ENCODE peak calls at places on chromosome 15, in five cellular contexts. One of them, this sample, is unnamed.

GRCh38 chr15:77033417-77033728 is 37.5 kb downstream of the TSPAN3 start:
- DNase-seq in HepG2: no peak
- DNase-seq in NT2/D1: no peak
- DNase-seq in H1: peak; percentile 43
- DNase-seq in GM12878: no peak
- DNase-seq in this sample: no peak

GRCh38 chr15:96728591-96728990 is 398.1 kb downstream of the NR2F2 start:
- DNase-seq in HepG2: no peak
- DNase-seq in NT2/D1: no peak
- DNase-seq in H1: no peak
- DNase-seq in GM12878: no peak
- DNase-seq in this sample: no peak

GRCh38 chr15:44735482-44736260 is 657 bp upstream of the TRIM69 start:
- DNase-seq in HepG2: no peak
- DNase-seq in NT2/D1: no peak
- DNase-seq in H1: no peak
- DNase-seq in GM12878: no peak
- DNase-seq in this sample: no peak

GRCh38 chr15:90664650-90665287 is 52.4 kb upstream of the BLM start:
- DNase-seq in HepG2: peak; percentile 41
- DNase-seq in NT2/D1: no peak
- DNase-seq in H1: no peak
- DNase-seq in GM12878: no peak
- DNase-seq in this sample: no peak

GRCh38 chr15:42548258-42549051 is at the start of the genes HAUS2 and LRRC57:
- DNase-seq in HepG2: peak; percentile 77
- DNase-seq in NT2/D1: peak; percentile 68
- DNase-seq in H1: peak; percentile 98
- DNase-seq in GM12878: peak; percentile 55
- DNase-seq in this sample: peak; percentile 84

GRCh38 chr15:89028036-89028435 is 60.2 kb upstream of the ABHD2 start:
- DNase-seq in HepG2: no peak
- DNase-seq in NT2/D1: no peak
- DNase-seq in H1: no peak
- DNase-seq in GM12878: no peak
- DNase-seq in this sample: no peak

GRCh38 chr15:89143503-89144162 is 55.4 kb downstream of the ABHD2 start:
- DNase-seq in HepG2: no peak
- DNase-seq in NT2/D1: no peak
- DNase-seq in H1: no peak
- DNase-seq in GM12878: peak; percentile 21
- DNase-seq in this sample: no peak

GRCh38 chr15:78301813-78302212 is 2.4 kb upstream of the SKIC8 start:
- DNase-seq in HepG2: no peak
- DNase-seq in NT2/D1: no peak
- DNase-seq in H1: no peak
- DNase-seq in GM12878: no peak
- DNase-seq in this sample: no peak

GRCh38 chr15:90232941-90233700 is 620 bp downstream of the CIB1 start:
- DNase-seq in HepG2: peak; percentile 84
- DNase-seq in NT2/D1: peak; percentile 51
- DNase-seq in H1: peak; percentile 84
- DNase-seq in GM12878: no peak
- DNase-seq in this sample: peak; percentile 74

DNA sequence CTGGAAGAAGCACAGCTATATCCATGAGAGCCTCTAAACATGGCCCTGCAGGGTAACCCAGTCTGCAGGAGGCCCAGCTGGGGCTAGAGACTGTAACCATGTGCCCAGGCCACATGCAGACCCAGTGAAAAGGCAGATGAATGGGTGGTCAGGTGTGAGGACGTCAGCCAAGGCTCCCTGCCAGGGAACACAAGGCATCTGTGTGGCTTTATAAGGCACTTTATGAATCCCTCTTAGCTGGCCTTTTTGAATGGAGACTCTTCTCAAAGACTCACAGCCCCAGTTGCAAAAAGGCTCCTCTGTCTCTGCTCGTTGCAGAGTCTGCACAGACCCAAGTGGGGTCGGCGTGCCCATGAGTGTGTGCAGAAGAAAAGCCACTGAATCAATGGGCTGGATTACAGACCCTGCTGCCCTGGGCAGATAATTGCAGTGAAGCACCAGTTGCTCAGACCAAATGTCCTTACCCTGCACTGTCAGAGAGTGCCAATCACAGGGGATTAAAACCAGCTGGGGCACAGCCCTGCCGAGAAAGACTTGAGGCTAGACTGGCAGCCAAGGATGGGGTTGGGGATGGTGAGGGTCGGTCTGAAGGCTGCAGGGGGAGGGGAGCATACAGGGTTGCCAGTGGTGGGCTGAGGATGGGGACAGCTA is 154.2 kb downstream of the RAB11A start:
- DNase-seq in HepG2: no peak
- DNase-seq in NT2/D1: no peak
- DNase-seq in H1: no peak
- DNase-seq in GM12878: no peak
- DNase-seq in this sample: no peak
- TF ChIP-seq SUZ12 in HepG2: no peak
- TF ChIP-seq SUZ12 in NT2/D1: no peak
- TF ChIP-seq SUZ12 in H1: no peak
- TF ChIP-seq SUZ12 in GM12878: no peak
- TF ChIP-seq SUZ12 in this sample: no peak

GRCh38 chr15:72797834-72798233 is 14.3 kb upstream of the ADPGK start:
- DNase-seq in HepG2: peak; percentile 41
- DNase-seq in NT2/D1: no peak
- DNase-seq in H1: no peak
- DNase-seq in GM12878: no peak
- DNase-seq in this sample: no peak

GRCh38 chr15:72797338-72797689 is 13.8 kb upstream of the ADPGK start:
- DNase-seq in HepG2: no peak
- DNase-seq in NT2/D1: no peak
- DNase-seq in H1: no peak
- DNase-seq in GM12878: no peak
- DNase-seq in this sample: no peak

GRCh38 chr15:72796210-72796514 is 12.6 kb upstream of the ADPGK start:
- DNase-seq in HepG2: no peak
- DNase-seq in NT2/D1: no peak
- DNase-seq in H1: no peak
- DNase-seq in GM12878: no peak
- DNase-seq in this sample: no peak

GRCh38 chr15:72800819-72801481 is 17.4 kb upstream of the ADPGK start:
- DNase-seq in HepG2: no peak
- DNase-seq in NT2/D1: no peak
- DNase-seq in H1: no peak
- DNase-seq in GM12878: no peak
- DNase-seq in this sample: no peak

GRCh38 chr15:72796515-72797337 is 13.2 kb upstream of the ADPGK start:
- DNase-seq in HepG2: no peak
- DNase-seq in NT2/D1: no peak
- DNase-seq in H1: peak; percentile 70
- DNase-seq in GM12878: no peak
- DNase-seq in this sample: peak; percentile 82
- TF ChIP-seq SUZ12 in HepG2: no peak
- TF ChIP-seq SUZ12 in NT2/D1: no peak
- TF ChIP-seq SUZ12 in H1: no peak
- TF ChIP-seq SUZ12 in GM12878: no peak
- TF ChIP-seq SUZ12 in this sample: no peak

GRCh38 chr15:25464784-25465183 is 26.0 kb upstream of the UBE3A start:
- DNase-seq in HepG2: no peak
- DNase-seq in NT2/D1: no peak
- DNase-seq in H1: no peak
- DNase-seq in GM12878: no peak
- DNase-seq in this sample: no peak

GRCh38 chr15:25465835-25466234 is 27.0 kb upstream of the UBE3A start:
- DNase-seq in HepG2: no peak
- DNase-seq in NT2/D1: no peak
- DNase-seq in H1: no peak
- DNase-seq in GM12878: no peak
- DNase-seq in this sample: no peak

GRCh38 chr15:25468611-25469010 is 29.8 kb upstream of the UBE3A start:
- DNase-seq in HepG2: no peak
- DNase-seq in NT2/D1: no peak
- DNase-seq in H1: no peak
- DNase-seq in GM12878: no peak
- DNase-seq in this sample: no peak

GRCh38 chr15:25470230-25470629 is 31.4 kb upstream of the UBE3A start:
- DNase-seq in HepG2: no peak
- DNase-seq in NT2/D1: no peak
- DNase-seq in H1: no peak
- DNase-seq in GM12878: no peak
- DNase-seq in this sample: no peak

GRCh38 chr15:25469377-25469776 is 30.6 kb upstream of the UBE3A start:
- DNase-seq in HepG2: no peak
- DNase-seq in NT2/D1: no peak
- DNase-seq in H1: no peak
- DNase-seq in GM12878: no peak
- DNase-seq in this sample: no peak
- TF ChIP-seq SUZ12 in HepG2: no peak
- TF ChIP-seq SUZ12 in NT2/D1: no peak
- TF ChIP-seq SUZ12 in H1: no peak
- TF ChIP-seq SUZ12 in GM12878: no peak
- TF ChIP-seq SUZ12 in this sample: no peak

DNA sequence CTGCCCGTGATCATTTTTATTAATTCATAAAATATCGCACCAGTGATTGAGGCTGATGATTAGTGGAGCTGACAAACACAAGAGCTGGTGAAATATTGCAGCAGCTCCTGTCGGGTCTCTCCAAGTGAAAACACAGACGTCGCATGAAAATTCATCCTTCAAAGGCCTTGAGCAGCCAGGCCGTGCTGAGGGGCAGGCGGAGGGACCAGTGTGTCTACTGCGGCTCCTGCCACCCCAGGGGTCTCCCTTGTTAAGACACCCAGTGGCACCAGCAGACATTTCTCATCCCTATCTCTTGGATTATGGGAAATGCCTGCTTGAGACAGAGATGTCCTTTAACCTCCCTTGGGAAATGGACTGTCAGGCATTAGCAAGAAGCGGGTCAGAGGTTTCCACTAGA is 289.4 kb upstream of the TLE3 start:
- DNase-seq in HepG2: no peak
- DNase-seq in NT2/D1: no peak
- DNase-seq in H1: no peak
- DNase-seq in GM12878: no peak
- DNase-seq in this sample: no peak
- TF ChIP-seq SUZ12 in HepG2: no peak
- TF ChIP-seq SUZ12 in NT2/D1: no peak
- TF ChIP-seq SUZ12 in H1: no peak
- TF ChIP-seq SUZ12 in GM12878: no peak
- TF ChIP-seq SUZ12 in this sample: no peak

GRCh38 chr15:39682366-39682765 is 100.3 kb downstream of the FSIP1 start:
- DNase-seq in HepG2: no peak
- DNase-seq in NT2/D1: no peak
- DNase-seq in H1: no peak
- DNase-seq in GM12878: no peak
- DNase-seq in this sample: no peak
- TF ChIP-seq SUZ12 in HepG2: no peak
- TF ChIP-seq SUZ12 in NT2/D1: no peak
- TF ChIP-seq SUZ12 in H1: no peak
- TF ChIP-seq SUZ12 in GM12878: no peak
- TF ChIP-seq SUZ12 in this sample: no peak

GRCh38 chr15:83695246-83695645 is 41.3 kb downstream of the ADAMTSL3 start:
- DNase-seq in HepG2: no peak
- DNase-seq in NT2/D1: no peak
- DNase-seq in H1: no peak
- DNase-seq in GM12878: no peak
- DNase-seq in this sample: no peak

GRCh38 chr15:83694538-83694937 is 40.6 kb downstream of the ADAMTSL3 start:
- DNase-seq in HepG2: no peak
- DNase-seq in NT2/D1: no peak
- DNase-seq in H1: no peak
- DNase-seq in GM12878: no peak
- DNase-seq in this sample: no peak

GRCh38 chr15:83697716-83698115 is 43.8 kb downstream of the ADAMTSL3 start:
- DNase-seq in HepG2: no peak
- DNase-seq in NT2/D1: no peak
- DNase-seq in H1: no peak
- DNase-seq in GM12878: no peak
- DNase-seq in this sample: no peak

GRCh38 chr15:83694030-83694429 is 40.1 kb downstream of the ADAMTSL3 start:
- DNase-seq in HepG2: no peak
- DNase-seq in NT2/D1: peak; percentile 55
- DNase-seq in H1: peak; percentile 49
- DNase-seq in GM12878: no peak
- DNase-seq in this sample: no peak

GRCh38 chr15:83695901-83696425 is 42.0 kb downstream of the ADAMTSL3 start:
- DNase-seq in HepG2: no peak
- DNase-seq in NT2/D1: no peak
- DNase-seq in H1: no peak
- DNase-seq in GM12878: no peak
- DNase-seq in this sample: no peak
- TF ChIP-seq SUZ12 in HepG2: no peak
- TF ChIP-seq SUZ12 in NT2/D1: no peak
- TF ChIP-seq SUZ12 in H1: no peak
- TF ChIP-seq SUZ12 in GM12878: no peak
- TF ChIP-seq SUZ12 in this sample: no peak

DNA sequence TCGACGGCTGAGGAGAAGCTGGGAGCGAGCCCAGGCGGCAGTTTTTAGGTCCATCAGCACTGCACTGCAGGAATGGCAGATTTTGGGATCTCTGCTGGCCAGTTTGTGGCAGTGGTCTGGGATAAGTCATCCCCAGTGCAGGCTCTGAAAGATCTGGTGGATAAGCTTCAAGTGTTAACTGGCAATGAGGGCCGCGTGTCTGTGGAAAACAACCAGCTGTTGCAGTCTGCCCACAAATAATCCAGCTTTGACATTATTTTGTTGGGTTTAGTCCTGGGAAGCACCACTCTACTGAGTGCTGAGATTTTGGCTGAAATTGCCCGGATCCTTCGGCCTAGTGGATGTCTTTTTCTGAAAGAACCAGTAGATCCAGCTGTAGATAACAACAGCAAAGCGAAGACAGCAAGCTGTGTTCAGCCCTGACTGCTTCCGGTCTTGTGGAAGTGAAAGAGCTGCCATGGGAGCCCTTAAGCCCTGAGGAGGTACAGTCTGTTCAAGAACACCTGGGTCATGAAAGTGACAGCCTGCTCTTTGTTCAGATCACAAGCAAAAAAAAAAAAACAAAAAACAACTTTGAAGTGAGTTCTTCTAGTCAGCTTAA is 13.1 kb upstream of the ANP32A start:
- DNase-seq in HepG2: no peak
- DNase-seq in NT2/D1: no peak
- DNase-seq in H1: no peak
- DNase-seq in GM12878: no peak
- DNase-seq in this sample: no peak
- TF ChIP-seq SUZ12 in HepG2: no peak
- TF ChIP-seq SUZ12 in NT2/D1: no peak
- TF ChIP-seq SUZ12 in H1: no peak
- TF ChIP-seq SUZ12 in GM12878: no peak
- TF ChIP-seq SUZ12 in this sample: no peak